ENCODE peak calls at places on chromosomes 1 and 21, in five cellular contexts. O, H, K, T and R are unnamed samples. For H3K9me3, the result is how much of the 10 kb centered on the place peaks cover.

GRCh38 chr1:161115132-161115711 is 2.6 kb downstream of the PFDN2 start:
- DNase-seq in K (no peak), O (peak), H (no peak), T (peak), R (no peak)

GRCh38 chr1:118988186-118989005 is at the start of gene TBX15:
- DNase-seq in H (no peak), T (no peak), K (no peak), O (no peak), R (no peak)

GRCh38 chr1:236491469-236492136 is 32.2 kb upstream of the LGALS8 start:
- DNase-seq in O (no peak), T (no peak), K (no peak), H (no peak), R (no peak)

GRCh38 chr1:226580625-226581270 is 32.2 kb downstream of the STUM start:
- DNase-seq in T (no peak), K (no peak), O (no peak), H (no peak), R (no peak)

GRCh38 chr1:91819038-91819788 is 66.7 kb downstream of the TGFBR3 start:
- DNase-seq in T (no peak), O (no peak), K (no peak), H (no peak), R (no peak)

GRCh38 chr1:228776439-228776838 is 41.2 kb downstream of the RHOU start:
- DNase-seq in H (no peak), T (no peak), K (no peak), O (no peak), R (no peak)

GRCh38 chr1:9907441-9907840 is 2.6 kb downstream of the CTNNBIP1 start:
- DNase-seq in T (no peak), O (no peak), H (no peak), K (no peak), R (no peak)

GRCh38 chr1:183243190-183244065 is 57.4 kb downstream of the LAMC2 start:
- DNase-seq in O (no peak), T (no peak), H (no peak), K (peak), R (no peak)

GRCh38 chr1:209095627-209096595 is 487.6 kb upstream of the CAMK1G start:
- DNase-seq in K (no peak), O (peak), H (no peak), T (peak), R (no peak)

GRCh38 chr1:17207966-17208418 is 3.1 kb downstream of the PADI1 start:
- DNase-seq in T (peak), H (no peak), O (peak), K (no peak), R (no peak)

GRCh38 chr1:103788377-103788776 is 38.7 kb downstream of the AMY1C start:
- DNase-seq in T (no peak), O (no peak), H (no peak), K (no peak), R (no peak)

GRCh38 chr1:17665950-17666720 is 89.0 kb upstream of the ACTL8 start:
- DNase-seq in T (no peak), K (no peak), H (no peak), O (peak), R (no peak)

GRCh38 chr1:171055966-171056643 is 34.6 kb upstream of the FMO3 start:
- DNase-seq in H (no peak), O (no peak), T (no peak), K (no peak), R (no peak)

GRCh38 chr1:212827831-212828278 is 19.6 kb downstream of the SPATA45 start:
- DNase-seq in O (no peak), T (no peak), K (no peak), H (no peak), R (no peak)

GRCh38 chr21:38875694-38876492 is 70.2 kb downstream of the ETS2 start:
- DNase-seq in O (peak), H (no peak), T (no peak), K (no peak), R (no peak)

GRCh38 chr1:79737193-79737592 is 730.7 kb upstream of the ADGRL4 start:
- DNase-seq in O (no peak), K (no peak), T (no peak), H (no peak), R (no peak)

GRCh38 chr1:216793303-216793702 is 70.1 kb upstream of the ESRRG start:
- DNase-seq in H (no peak), O (no peak), K (no peak), T (no peak), R (no peak)

GRCh38 chr1:39672551-39672947 is 642 bp upstream of the NT5C1A start:
- DNase-seq in K (peak), T (peak), O (no peak), H (no peak), R (no peak)

GRCh38 chr1:30478799-30479198 is 244.6 kb downstream of the MATN1 start:
- DNase-seq in O (no peak), K (no peak), T (no peak), H (no peak), R (no peak)

GRCh38 chr1:230120949-230121381 is 53.9 kb downstream of the GALNT2 start:
- DNase-seq in H (no peak), O (no peak), K (no peak), T (peak), R (no peak)

GRCh38 chr1:118366296-118366695 is 181.3 kb upstream of the SPAG17 start:
- DNase-seq in K (no peak), H (no peak), O (no peak), T (no peak), R (no peak)

GRCh38 chr21:43861716-43862115 is 3.3 kb upstream of the AGPAT3 start:
- DNase-seq in H (no peak), O (no peak), T (no peak), K (peak), R (no peak)

GRCh38 chr1:163472267-163472666 is 150.5 kb downstream of the NUF2 start:
- DNase-seq in H (no peak), O (no peak), T (no peak), K (no peak), R (no peak)

GRCh38 chr21:39186676-39187075 is 3.4 kb upstream of the PSMG1 start:
- DNase-seq in K (no peak), H (no peak), O (no peak), T (no peak), R (no peak)

GRCh38 chr1:6971699-6972098 is 186.4 kb downstream of the CAMTA1 start:
- DNase-seq in K (no peak), T (no peak), H (no peak), O (no peak), R (no peak)

GRCh38 chr1:41496080-41497055 is 11.9 kb upstream of the EDN2 start:
- DNase-seq in K (peak), T (no peak), H (peak), O (peak), R (peak)

GRCh38 chr1:12757836-12758235 is 11.8 kb downstream of the CFAP107 start:
- DNase-seq in K (no peak), H (no peak), T (no peak), O (no peak), R (no peak)

GRCh38 chr1:12201343-12202189 is 28.3 kb upstream of the VPS13D start:
- DNase-seq in O (no peak), H (no peak), K (no peak), T (no peak), R (no peak)

GRCh38 chr1:20988030-20988825 is 188.5 kb downstream of the EIF4G3 start:
- DNase-seq in T (no peak), O (peak), H (no peak), K (no peak), R (no peak)

GRCh38 chr1:38962560-38962959 is 20.9 kb upstream of the RHBDL2 start:
- DNase-seq in H (no peak), O (peak), K (no peak), T (no peak), R (no peak)

GRCh38 chr1:205783904-205784303 is 8.6 kb upstream of the RAB29 start:
- DNase-seq in H (no peak), T (no peak), K (no peak), O (peak), R (peak)

GRCh38 chr1:216617081-216617480 is 106.1 kb downstream of the ESRRG start:
- DNase-seq in K (no peak), T (no peak), H (no peak), O (no peak), R (no peak)

GRCh38 chr1:203672354-203672753 is 45.7 kb downstream of the ATP2B4 start:
- DNase-seq in K (peak), H (peak), O (peak), T (no peak), R (peak)

GRCh38 chr1:212669600-212669999 is 30.0 kb downstream of the BATF3 start:
- DNase-seq in K (no peak), H (no peak), T (no peak), O (no peak), R (no peak)

GRCh38 chr1:29473167-29473855 is 237.0 kb downstream of the PTPRU start:
- DNase-seq in O (no peak), H (no peak), T (no peak), K (no peak), R (peak)

GRCh38 chr1:198726455-198726854 is 87.6 kb downstream of the PTPRC start:
- DNase-seq in T (no peak), H (no peak), O (peak), K (no peak), R (no peak)

GRCh38 chr1:53738205-53739108 is 507 bp downstream of the GLIS1 start:
- DNase-seq in T (no peak), H (no peak), O (no peak), K (no peak), R (no peak)

GRCh38 chr1:38929476-38929875 is 12.2 kb downstream of the RHBDL2 start:
- DNase-seq in O (no peak), T (no peak), H (no peak), K (no peak), R (no peak)

GRCh38 chr21:46138383-46138970 is 16.9 kb downstream of the FTCD start:
- DNase-seq in O (no peak), T (no peak), H (no peak), K (no peak), R (no peak)

GRCh38 chr21:46131721-46132651 is 23.4 kb downstream of the FTCD start:
- DNase-seq in H (no peak), O (no peak), K (no peak), T (no peak), R (no peak)

GRCh38 chr21:46137908-46138307 is 17.5 kb downstream of the FTCD start:
- DNase-seq in H (no peak), K (no peak), O (no peak), T (no peak), R (no peak)

GRCh38 chr21:46136739-46137349 is 18.5 kb downstream of the FTCD start:
- DNase-seq in K (no peak), T (no peak), O (no peak), H (no peak), R (no peak)

DNA sequence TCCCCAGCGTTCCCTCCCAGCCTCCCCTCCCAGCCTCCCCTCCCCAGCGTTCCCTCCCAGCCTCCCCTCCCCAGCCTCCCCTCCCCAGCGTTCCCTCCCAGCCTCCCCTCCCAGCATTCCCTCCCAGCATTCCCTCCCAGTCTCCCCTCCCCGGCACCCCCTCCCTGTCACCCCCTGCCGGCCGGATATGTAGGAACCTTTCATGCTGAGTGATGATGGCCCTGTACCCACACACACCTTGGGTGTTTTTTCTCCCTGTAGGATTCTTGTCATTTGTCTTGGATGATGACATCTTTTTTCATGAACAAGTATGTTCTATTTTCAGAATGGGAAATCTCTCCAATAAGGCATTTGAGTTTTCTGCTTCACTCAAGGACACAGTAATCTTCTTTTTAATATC is 19.6 kb downstream of the FTCD start:
- DNase-seq in T (no peak), O (no peak), K (no peak), H (no peak), R (no peak)
- TF ChIP-seq CTCF in T (no peak), O (no peak), K (no peak), H (no peak), R (no peak)

DNA sequence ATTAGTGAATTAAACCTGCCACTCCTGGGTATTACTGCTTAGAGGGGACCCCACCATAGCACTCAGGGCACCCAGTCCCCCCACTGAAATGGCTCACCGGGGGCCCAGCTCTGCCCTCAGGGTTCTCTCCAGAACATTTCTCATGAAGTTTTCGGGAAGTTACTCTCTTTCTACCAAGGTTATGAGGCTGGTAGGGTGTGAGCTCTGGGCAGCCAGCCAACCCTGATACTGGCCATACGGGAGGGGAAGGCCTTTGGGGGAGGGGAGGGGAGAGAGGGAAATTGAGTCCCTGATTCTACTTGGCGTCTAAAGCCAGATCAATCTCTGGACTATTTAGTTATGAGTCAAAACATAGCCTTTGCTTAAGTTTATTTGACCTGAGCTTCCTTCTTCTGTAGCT is 12.9 kb upstream of the PDE9A start:
- DNase-seq in O (no peak), K (peak), H (peak), T (no peak), R (no peak)
- H3K9me3 ChIP-seq in O (under half), K (under half), H (under half), T (under half), R (under half)

DNA sequence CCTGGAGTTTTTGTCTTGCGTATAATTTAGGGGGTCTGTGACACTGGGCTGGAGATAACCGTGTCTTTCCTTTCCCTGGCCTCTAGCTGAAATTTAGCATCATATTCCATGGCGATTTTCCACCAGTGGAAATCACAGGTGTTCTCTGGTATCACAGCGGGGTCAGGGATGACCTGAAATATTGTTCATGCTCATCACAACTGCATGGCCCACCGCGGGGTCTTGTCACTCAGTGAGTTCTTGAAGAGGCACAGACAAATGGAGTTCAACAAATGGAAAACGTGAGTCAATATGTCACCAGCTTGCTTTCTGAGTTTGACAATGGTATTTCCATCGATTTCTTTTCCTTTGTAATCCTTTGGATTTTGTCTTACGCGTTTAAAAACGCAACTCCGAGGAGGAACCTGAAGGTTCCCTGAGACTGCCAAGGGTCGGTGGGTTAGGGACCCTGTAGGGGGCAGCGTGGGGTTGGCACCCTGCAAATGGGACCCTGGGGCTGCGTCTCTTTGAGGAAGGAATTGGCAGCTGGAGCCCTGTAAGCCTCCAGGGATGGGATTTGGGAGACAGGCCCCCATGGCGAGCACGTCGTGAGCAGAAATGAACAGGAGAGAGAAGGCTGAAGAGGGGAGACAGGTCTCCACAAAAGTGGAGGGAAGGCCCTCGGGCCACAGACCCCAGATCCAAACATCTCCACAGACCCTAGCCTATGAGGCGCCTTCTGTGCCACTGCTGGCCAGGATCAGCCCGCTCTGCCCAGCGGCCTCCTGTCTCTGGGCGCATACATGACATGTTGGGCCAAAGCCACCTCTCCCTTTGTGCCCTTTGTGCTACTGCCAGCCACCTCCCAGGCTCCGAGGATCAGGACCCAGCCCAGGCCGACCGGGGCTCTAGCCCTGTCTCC is 32.1 kb upstream of the RUNX3 start:
- DNase-seq in O (no peak), H (no peak), K (no peak), T (no peak), R (no peak)
- TF ChIP-seq CTCF in O (no peak), H (no peak), K (no peak), T (no peak), R (no peak)

DNA sequence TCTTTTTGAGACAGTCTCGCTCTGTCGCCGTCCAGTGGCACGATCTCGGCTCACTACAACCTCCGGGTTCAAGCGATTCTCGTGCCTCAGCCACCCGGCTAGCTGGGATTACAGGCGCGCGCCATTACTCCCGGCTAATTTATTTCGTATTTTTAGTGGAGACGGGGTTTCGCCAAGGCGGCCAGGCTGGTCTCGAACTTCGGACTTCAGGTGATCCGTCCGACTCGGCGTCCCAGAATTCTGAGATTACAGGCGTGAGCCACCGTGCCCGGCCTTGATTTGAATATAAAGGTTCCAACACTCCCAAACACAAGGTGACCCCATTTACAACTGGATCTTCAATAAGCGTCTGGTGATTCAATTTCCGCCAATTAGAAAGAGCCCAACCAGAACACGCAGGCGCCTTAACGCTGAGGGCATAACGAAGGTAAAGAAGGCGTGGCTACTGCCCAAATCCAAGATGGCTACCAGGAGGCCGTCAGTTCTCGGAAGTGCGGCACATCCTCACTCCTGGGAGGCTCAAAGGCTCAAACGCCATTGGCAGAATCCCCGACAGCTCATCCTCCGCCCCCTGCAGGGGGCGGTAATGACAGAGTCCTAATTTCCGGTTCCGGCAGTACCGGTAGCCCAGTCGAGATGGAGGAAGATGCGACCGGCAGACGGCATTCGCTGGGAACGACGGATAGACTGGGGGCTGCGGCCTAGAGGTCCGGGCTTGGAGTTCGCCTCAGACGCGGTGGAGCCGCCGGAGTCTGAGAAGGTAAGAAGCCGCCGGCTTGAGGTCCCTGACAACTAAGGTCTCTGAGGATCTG is at the start of gene SLC25A44:
- DNase-seq in H (peak), O (peak), K (peak), T (peak), R (peak)
- H3K9me3 ChIP-seq in H (under half), O (under half), K (under half), T (under half), R (under half)

GRCh38 chr1:48208652-48209051 is 13.9 kb upstream of the SLC5A9 start:
- DNase-seq in O (no peak), H (no peak), T (no peak), K (no peak), R (no peak)
- TF ChIP-seq CTCF in O (no peak), H (no peak), T (no peak), K (no peak), R (no peak)